ENCODE peak calls at places on chromosomes 16 and 17, in seven cellular contexts. One of them, this sample, is unnamed.

GRCh38 chr16:89764711-89765201 is 43.4 kb downstream of the ZNF276 start:
- DNase-seq in uterus: no peak
- DNase-seq in foreskin fibroblast: no peak
- DNase-seq in Panc1: no peak
- DNase-seq in ovary: no peak
- DNase-seq in transverse colon: peak; percentile 85
- DNase-seq in stomach: peak; percentile 86
- DNase-seq in this sample: no peak

GRCh38 chr17:80832888-80833583 is 158.6 kb upstream of the CHMP6 start:
- DNase-seq in stomach: peak; percentile 72
- DNase-seq in transverse colon: peak; percentile 85
- DNase-seq in foreskin fibroblast: peak; percentile 99
- DNase-seq in Panc1: peak; percentile 77
- DNase-seq in uterus: peak; percentile 89
- DNase-seq in ovary: peak; percentile 85
- DNase-seq in this sample: peak; percentile 100

GRCh38 chr16:71344315-71344905 is 14.1 kb upstream of the CALB2 start:
- DNase-seq in stomach: no peak
- DNase-seq in Panc1: no peak
- DNase-seq in transverse colon: no peak
- DNase-seq in foreskin fibroblast: no peak
- DNase-seq in ovary: no peak
- DNase-seq in uterus: no peak
- DNase-seq in this sample: no peak

GRCh38 chr17:8789743-8790142 is 9.4 kb downstream of the MFSD6L start:
- DNase-seq in stomach: no peak
- DNase-seq in foreskin fibroblast: no peak
- DNase-seq in Panc1: no peak
- DNase-seq in transverse colon: no peak
- DNase-seq in ovary: no peak
- DNase-seq in uterus: no peak
- DNase-seq in this sample: no peak

GRCh38 chr17:21215935-21216334 is 2.0 kb upstream of the TMEM11 start:
- DNase-seq in uterus: no peak
- DNase-seq in stomach: no peak
- DNase-seq in ovary: no peak
- DNase-seq in transverse colon: no peak
- DNase-seq in Panc1: no peak
- DNase-seq in foreskin fibroblast: no peak
- DNase-seq in this sample: peak; percentile 38

GRCh38 chr16:89737341-89738071 is 16.2 kb downstream of the ZNF276 start:
- DNase-seq in transverse colon: no peak
- DNase-seq in foreskin fibroblast: no peak
- DNase-seq in uterus: no peak
- DNase-seq in stomach: no peak
- DNase-seq in Panc1: no peak
- DNase-seq in ovary: no peak
- DNase-seq in this sample: no peak

GRCh38 chr16:28543072-28543471 is 4.3 kb upstream of the NUPR1 start:
- DNase-seq in foreskin fibroblast: no peak
- DNase-seq in Panc1: no peak
- DNase-seq in transverse colon: peak; percentile 82
- DNase-seq in ovary: no peak
- DNase-seq in stomach: peak; percentile 69
- DNase-seq in uterus: no peak
- DNase-seq in this sample: no peak

GRCh38 chr17:59347975-59348391 is 16.5 kb downstream of the YPEL2 start:
- DNase-seq in uterus: no peak
- DNase-seq in ovary: no peak
- DNase-seq in stomach: no peak
- DNase-seq in foreskin fibroblast: no peak
- DNase-seq in transverse colon: no peak
- DNase-seq in Panc1: no peak
- DNase-seq in this sample: no peak

GRCh38 chr17:49434821-49435581 is 20.3 kb upstream of the PHB1 start:
- DNase-seq in stomach: peak; percentile 49
- DNase-seq in Panc1: no peak
- DNase-seq in uterus: peak; percentile 37
- DNase-seq in foreskin fibroblast: no peak
- DNase-seq in ovary: no peak
- DNase-seq in transverse colon: peak; percentile 31
- DNase-seq in this sample: peak; percentile 57

GRCh38 chr17:78517421-78517820 is 59.8 kb downstream of the DNAH17 start:
- DNase-seq in stomach: no peak
- DNase-seq in ovary: no peak
- DNase-seq in foreskin fibroblast: no peak
- DNase-seq in transverse colon: no peak
- DNase-seq in uterus: no peak
- DNase-seq in Panc1: no peak
- DNase-seq in this sample: no peak

GRCh38 chr16:12145918-12146317 is 169.4 kb downstream of the SNX29 start:
- DNase-seq in stomach: no peak
- DNase-seq in uterus: no peak
- DNase-seq in Panc1: no peak
- DNase-seq in transverse colon: no peak
- DNase-seq in ovary: no peak
- DNase-seq in foreskin fibroblast: no peak
- DNase-seq in this sample: no peak

GRCh38 chr16:4767872-4768548 is 1.0 kb upstream of the ZNF500 start:
- DNase-seq in stomach: no peak
- DNase-seq in uterus: peak; percentile 39
- DNase-seq in Panc1: no peak
- DNase-seq in foreskin fibroblast: no peak
- DNase-seq in transverse colon: peak; percentile 40
- DNase-seq in ovary: peak; percentile 35
- DNase-seq in this sample: peak; percentile 45

GRCh38 chr16:24645739-24646645 is 83.5 kb upstream of the TNRC6A start:
- DNase-seq in stomach: no peak
- DNase-seq in transverse colon: no peak
- DNase-seq in uterus: no peak
- DNase-seq in ovary: no peak
- DNase-seq in foreskin fibroblast: peak; percentile 98
- DNase-seq in Panc1: peak; percentile 98
- DNase-seq in this sample: peak; percentile 100

GRCh38 chr17:65039349-65039988 is 17.1 kb downstream of the GNA13 start:
- DNase-seq in stomach: no peak
- DNase-seq in uterus: no peak
- DNase-seq in Panc1: no peak
- DNase-seq in foreskin fibroblast: no peak
- DNase-seq in ovary: no peak
- DNase-seq in transverse colon: no peak
- DNase-seq in this sample: no peak

GRCh38 chr17:2796164-2797140 is at the start of gene RAP1GAP2:
- DNase-seq in Panc1: no peak
- DNase-seq in uterus: no peak
- DNase-seq in ovary: no peak
- DNase-seq in foreskin fibroblast: no peak
- DNase-seq in transverse colon: peak; percentile 82
- DNase-seq in stomach: peak; percentile 69
- DNase-seq in this sample: no peak

DNA sequence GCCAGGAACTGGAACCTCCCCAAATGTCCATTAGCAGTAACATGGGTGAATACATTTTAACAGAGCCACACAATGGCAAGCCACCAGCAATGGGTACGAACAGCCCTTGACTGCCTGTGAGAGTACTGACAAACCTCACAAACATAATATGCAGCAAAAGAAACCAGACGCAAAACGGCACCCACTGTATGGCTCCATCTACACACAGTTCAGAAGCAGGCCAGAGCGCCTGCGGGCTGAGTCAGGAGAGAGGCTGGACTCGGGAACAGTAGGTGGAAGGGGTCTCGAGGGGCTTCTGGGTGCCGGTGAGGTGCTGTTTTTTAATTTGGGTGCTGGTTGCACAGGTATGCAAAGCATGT is 77.4 kb upstream of the TOB1 start:
- DNase-seq in ovary: peak; percentile 11
- DNase-seq in stomach: peak; percentile 58
- DNase-seq in Panc1: no peak
- DNase-seq in uterus: no peak
- DNase-seq in foreskin fibroblast: no peak
- DNase-seq in transverse colon: peak; percentile 19
- DNase-seq in this sample: no peak
- H3K4me3 ChIP-seq in ovary: no peak overlapping the region
- H3K4me3 ChIP-seq in stomach: peak overlapping the region; percentile 38
- H3K4me3 ChIP-seq in Panc1: no peak overlapping the region
- H3K4me3 ChIP-seq in uterus: no peak overlapping the region
- H3K4me3 ChIP-seq in foreskin fibroblast: no peak overlapping the region
- H3K4me3 ChIP-seq in transverse colon: peak overlapping the region; percentile 61
- H3K4me3 ChIP-seq in this sample: no peak overlapping the region

DNA sequence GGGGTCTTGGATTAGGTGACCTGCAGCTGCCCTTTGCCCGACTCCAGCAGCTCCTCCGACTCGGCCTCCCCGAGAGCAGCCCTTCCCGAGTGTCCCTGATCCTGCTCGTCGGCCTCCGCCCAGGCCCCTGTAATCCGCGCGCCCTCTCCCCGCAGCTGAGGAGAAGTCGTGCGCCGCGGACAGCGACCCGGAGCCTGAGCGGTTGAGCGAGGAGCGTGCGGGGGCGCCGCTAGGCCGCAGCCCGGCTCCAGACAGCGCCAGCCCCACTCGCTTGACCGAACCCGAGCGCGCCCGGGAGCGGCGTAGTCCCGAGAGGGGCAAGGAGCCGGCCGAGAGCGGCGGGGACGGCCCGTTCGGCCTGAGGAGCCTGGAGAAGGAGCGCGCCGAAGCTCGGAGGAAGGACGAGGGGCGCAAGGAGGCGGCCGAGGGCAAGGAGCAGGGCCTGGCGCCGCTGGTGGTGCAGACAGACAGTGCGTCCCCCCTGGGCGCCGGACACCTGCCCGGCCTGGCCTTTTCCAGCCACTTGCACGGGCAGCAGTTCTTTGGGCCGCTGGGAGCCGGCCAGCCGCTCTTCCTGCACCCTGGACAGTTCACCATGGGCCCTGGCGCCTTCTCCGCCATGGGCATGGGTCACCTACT is 5.5 kb downstream of the TBX2 start:
- DNase-seq in uterus: peak; percentile 22
- DNase-seq in ovary: peak; percentile 17
- DNase-seq in stomach: no peak
- DNase-seq in Panc1: no peak
- DNase-seq in transverse colon: no peak
- DNase-seq in foreskin fibroblast: no peak
- DNase-seq in this sample: no peak
- TF ChIP-seq CTCF in uterus: no peak
- TF ChIP-seq CTCF in ovary: no peak
- TF ChIP-seq CTCF in stomach: no peak
- TF ChIP-seq CTCF in Panc1: no peak
- TF ChIP-seq CTCF in transverse colon: no peak
- TF ChIP-seq CTCF in foreskin fibroblast: no peak
- TF ChIP-seq CTCF in this sample: no peak

GRCh38 chr17:1714980-1715802 is 5.0 kb upstream of the TLCD2 start:
- DNase-seq in Panc1: no peak
- DNase-seq in ovary: peak; percentile 92
- DNase-seq in transverse colon: peak; percentile 91
- DNase-seq in stomach: peak; percentile 84
- DNase-seq in uterus: peak; percentile 92
- DNase-seq in foreskin fibroblast: peak; percentile 94
- DNase-seq in this sample: peak; percentile 93

GRCh38 chr17:1712271-1712670 is 2.1 kb upstream of the TLCD2 start:
- DNase-seq in ovary: peak; percentile 19
- DNase-seq in transverse colon: no peak
- DNase-seq in stomach: no peak
- DNase-seq in Panc1: no peak
- DNase-seq in foreskin fibroblast: no peak
- DNase-seq in uterus: no peak
- DNase-seq in this sample: no peak

GRCh38 chr17:1713160-1713877 is 3.1 kb upstream of the TLCD2 start:
- DNase-seq in ovary: peak; percentile 33
- DNase-seq in uterus: no peak
- DNase-seq in Panc1: no peak
- DNase-seq in transverse colon: no peak
- DNase-seq in foreskin fibroblast: no peak
- DNase-seq in stomach: no peak
- DNase-seq in this sample: no peak

GRCh38 chr17:1714488-1714979 is 4.4 kb upstream of the TLCD2 start:
- DNase-seq in ovary: peak; percentile 99
- DNase-seq in Panc1: no peak
- DNase-seq in stomach: peak; percentile 96
- DNase-seq in transverse colon: peak; percentile 98
- DNase-seq in uterus: peak; percentile 98
- DNase-seq in foreskin fibroblast: peak; percentile 98
- DNase-seq in this sample: peak; percentile 96

DNA sequence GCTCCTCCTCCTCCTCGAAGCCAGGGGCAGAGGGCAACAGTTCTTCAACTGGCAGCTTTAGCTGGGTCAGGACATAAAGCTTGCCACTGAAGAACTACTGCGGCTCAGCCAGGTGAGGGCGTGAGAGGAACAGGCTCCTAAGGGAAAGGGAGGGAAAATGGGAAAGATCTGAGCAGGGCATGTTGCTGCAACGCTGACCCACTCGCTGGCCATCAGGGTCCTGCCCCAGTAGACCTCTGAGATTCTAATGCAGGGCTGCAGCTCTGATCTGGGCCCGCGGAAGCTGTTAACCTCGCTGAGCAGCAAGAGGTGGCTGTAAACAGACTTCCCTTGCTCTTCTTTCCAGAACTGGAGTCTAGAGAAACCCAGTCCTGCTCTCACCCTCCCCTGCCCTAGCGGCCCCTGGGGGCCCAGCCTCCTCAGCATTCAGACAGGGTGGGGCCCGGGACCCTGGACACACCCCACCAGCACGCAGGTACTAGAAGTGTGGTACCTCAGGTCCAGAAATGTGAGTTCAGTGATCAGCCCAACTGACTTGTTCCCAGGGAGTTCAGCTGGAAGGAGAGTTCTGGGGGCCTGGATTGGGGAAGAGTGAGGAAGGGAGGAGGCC is 3.8 kb upstream of the TLCD2 start:
- DNase-seq in uterus: peak; percentile 51
- DNase-seq in stomach: peak; percentile 54
- DNase-seq in foreskin fibroblast: peak; percentile 42
- DNase-seq in Panc1: no peak
- DNase-seq in transverse colon: peak; percentile 71
- DNase-seq in ovary: peak; percentile 58
- DNase-seq in this sample: peak; percentile 44
- H3K4me3 ChIP-seq in uterus: peak overlapping the region; percentile 98
- H3K4me3 ChIP-seq in stomach: peak overlapping the region; percentile 89
- H3K4me3 ChIP-seq in foreskin fibroblast: peak overlapping the region; percentile 77
- H3K4me3 ChIP-seq in Panc1: peak overlapping the region; percentile 78
- H3K4me3 ChIP-seq in transverse colon: peak overlapping the region; percentile 85
- H3K4me3 ChIP-seq in ovary: peak overlapping the region; percentile 73
- H3K4me3 ChIP-seq in this sample: peak overlapping the region; percentile 83

GRCh38 chr16:81910366-81910885 is 100.8 kb downstream of the SDR42E1 start:
- DNase-seq in stomach: no peak
- DNase-seq in ovary: no peak
- DNase-seq in transverse colon: no peak
- DNase-seq in uterus: no peak
- DNase-seq in Panc1: no peak
- DNase-seq in foreskin fibroblast: no peak
- DNase-seq in this sample: no peak

GRCh38 chr16:81905277-81905676 is 106.0 kb downstream of the SDR42E1 start:
- DNase-seq in stomach: no peak
- DNase-seq in transverse colon: no peak
- DNase-seq in uterus: no peak
- DNase-seq in foreskin fibroblast: no peak
- DNase-seq in ovary: no peak
- DNase-seq in Panc1: no peak
- DNase-seq in this sample: no peak

GRCh38 chr16:81907681-81908080 is 103.6 kb downstream of the SDR42E1 start:
- DNase-seq in transverse colon: no peak
- DNase-seq in Panc1: no peak
- DNase-seq in ovary: no peak
- DNase-seq in uterus: no peak
- DNase-seq in foreskin fibroblast: no peak
- DNase-seq in stomach: no peak
- DNase-seq in this sample: no peak

GRCh38 chr16:81912395-81912794 is 98.9 kb downstream of the SDR42E1 start:
- DNase-seq in ovary: no peak
- DNase-seq in uterus: no peak
- DNase-seq in foreskin fibroblast: no peak
- DNase-seq in Panc1: no peak
- DNase-seq in stomach: no peak
- DNase-seq in transverse colon: no peak
- DNase-seq in this sample: no peak

GRCh38 chr16:81908466-81909230 is 102.6 kb downstream of the SDR42E1 start:
- DNase-seq in Panc1: no peak
- DNase-seq in ovary: no peak
- DNase-seq in stomach: no peak
- DNase-seq in uterus: no peak
- DNase-seq in transverse colon: no peak
- DNase-seq in foreskin fibroblast: no peak
- DNase-seq in this sample: no peak
- TF ChIP-seq CTCF in Panc1: no peak
- TF ChIP-seq CTCF in ovary: no peak
- TF ChIP-seq CTCF in stomach: no peak
- TF ChIP-seq CTCF in uterus: no peak
- TF ChIP-seq CTCF in transverse colon: no peak
- TF ChIP-seq CTCF in foreskin fibroblast: no peak
- TF ChIP-seq CTCF in this sample: no peak